ENCODE peak calls at places on chromosomes 13 and 19, in nine cellular contexts. One of them, this sample, is unnamed.

GRCh38 chr13:94886191-94886590 is 173.8 kb upstream of the SOX21 start:
- DNase-seq in NCI-H460: no peak
- DNase-seq in testis: no peak
- DNase-seq in NCI-H146: no peak
- DNase-seq in stimulated activated CD8-positive, alpha-beta memory T cell treated with anti-CD3 and anti-CD28 coated beads, Interleukin-7, amount 100 ng/mL, for 1 hour: no peak
- DNase-seq in BJ: peak; percentile 28
- DNase-seq in M059J: peak; percentile 5
- DNase-seq in hippocampal formation: no peak
- DNase-seq in mesendoderm: no peak
- DNase-seq in this sample: no peak

GRCh38 chr19:40549007-40549708 is 27.5 kb upstream of the SHKBP1 start:
- DNase-seq in NCI-H460: peak; percentile 49
- DNase-seq in testis: peak; percentile 72
- DNase-seq in NCI-H146: peak; percentile 79
- DNase-seq in stimulated activated CD8-positive, alpha-beta memory T cell treated with anti-CD3 and anti-CD28 coated beads, Interleukin-7, amount 100 ng/mL, for 1 hour: peak; percentile 44
- DNase-seq in BJ: no peak
- DNase-seq in M059J: no peak
- DNase-seq in hippocampal formation: no peak
- DNase-seq in mesendoderm: peak; percentile 91
- DNase-seq in this sample: no peak

GRCh38 chr13:78679329-78679728 is 20.4 kb upstream of the OBI1 start:
- DNase-seq in NCI-H460: no peak
- DNase-seq in testis: no peak
- DNase-seq in NCI-H146: no peak
- DNase-seq in stimulated activated CD8-positive, alpha-beta memory T cell treated with anti-CD3 and anti-CD28 coated beads, Interleukin-7, amount 100 ng/mL, for 1 hour: no peak
- DNase-seq in BJ: no peak
- DNase-seq in M059J: no peak
- DNase-seq in hippocampal formation: no peak
- DNase-seq in mesendoderm: no peak
- DNase-seq in this sample: no peak

GRCh38 chr13:102580552-102581169 is 16.1 kb upstream of the TPP2 start:
- DNase-seq in NCI-H460: peak; percentile 60
- DNase-seq in testis: peak; percentile 42
- DNase-seq in NCI-H146: peak; percentile 56
- DNase-seq in stimulated activated CD8-positive, alpha-beta memory T cell treated with anti-CD3 and anti-CD28 coated beads, Interleukin-7, amount 100 ng/mL, for 1 hour: no peak
- DNase-seq in BJ: peak; percentile 15
- DNase-seq in M059J: peak; percentile 50
- DNase-seq in hippocampal formation: no peak
- DNase-seq in mesendoderm: peak; percentile 65
- DNase-seq in this sample: no peak

GRCh38 chr13:108850706-108851105 is 221.3 kb downstream of the MYO16 start:
- DNase-seq in NCI-H460: no peak
- DNase-seq in testis: no peak
- DNase-seq in NCI-H146: no peak
- DNase-seq in stimulated activated CD8-positive, alpha-beta memory T cell treated with anti-CD3 and anti-CD28 coated beads, Interleukin-7, amount 100 ng/mL, for 1 hour: no peak
- DNase-seq in BJ: no peak
- DNase-seq in M059J: no peak
- DNase-seq in hippocampal formation: no peak
- DNase-seq in mesendoderm: no peak
- DNase-seq in this sample: no peak

GRCh38 chr19:35943542-35944301 is 7.5 kb downstream of the LRFN3 start:
- DNase-seq in NCI-H460: no peak
- DNase-seq in testis: no peak
- DNase-seq in NCI-H146: no peak
- DNase-seq in stimulated activated CD8-positive, alpha-beta memory T cell treated with anti-CD3 and anti-CD28 coated beads, Interleukin-7, amount 100 ng/mL, for 1 hour: no peak
- DNase-seq in BJ: no peak
- DNase-seq in M059J: no peak
- DNase-seq in hippocampal formation: no peak
- DNase-seq in mesendoderm: no peak
- DNase-seq in this sample: no peak

GRCh38 chr13:39600766-39601165 is 2.2 kb downstream of the LHFPL6 start:
- DNase-seq in NCI-H460: no peak
- DNase-seq in testis: no peak
- DNase-seq in NCI-H146: peak; percentile 47
- DNase-seq in stimulated activated CD8-positive, alpha-beta memory T cell treated with anti-CD3 and anti-CD28 coated beads, Interleukin-7, amount 100 ng/mL, for 1 hour: no peak
- DNase-seq in BJ: no peak
- DNase-seq in M059J: peak; percentile 35
- DNase-seq in hippocampal formation: peak; percentile 14
- DNase-seq in mesendoderm: peak; percentile 78
- DNase-seq in this sample: no peak

GRCh38 chr19:48135411-48135810 is 24.8 kb upstream of the PLA2G4C start:
- DNase-seq in NCI-H460: no peak
- DNase-seq in testis: no peak
- DNase-seq in NCI-H146: no peak
- DNase-seq in stimulated activated CD8-positive, alpha-beta memory T cell treated with anti-CD3 and anti-CD28 coated beads, Interleukin-7, amount 100 ng/mL, for 1 hour: no peak
- DNase-seq in BJ: no peak
- DNase-seq in M059J: no peak
- DNase-seq in hippocampal formation: no peak
- DNase-seq in mesendoderm: no peak
- DNase-seq in this sample: no peak

GRCh38 chr19:16527971-16528521 is 14.2 kb downstream of the CHERP start:
- DNase-seq in NCI-H460: no peak
- DNase-seq in testis: peak; percentile 50
- DNase-seq in NCI-H146: no peak
- DNase-seq in stimulated activated CD8-positive, alpha-beta memory T cell treated with anti-CD3 and anti-CD28 coated beads, Interleukin-7, amount 100 ng/mL, for 1 hour: no peak
- DNase-seq in BJ: no peak
- DNase-seq in M059J: no peak
- DNase-seq in hippocampal formation: no peak
- DNase-seq in mesendoderm: peak; percentile 55
- DNase-seq in this sample: no peak

GRCh38 chr13:82963466-82963865 is 918.8 kb downstream of the SLITRK1 start:
- DNase-seq in NCI-H460: no peak
- DNase-seq in testis: no peak
- DNase-seq in NCI-H146: no peak
- DNase-seq in stimulated activated CD8-positive, alpha-beta memory T cell treated with anti-CD3 and anti-CD28 coated beads, Interleukin-7, amount 100 ng/mL, for 1 hour: no peak
- DNase-seq in BJ: no peak
- DNase-seq in M059J: peak; percentile 2
- DNase-seq in hippocampal formation: no peak
- DNase-seq in mesendoderm: no peak
- DNase-seq in this sample: no peak

This sample was measured in GOT3.